ENCODE peak calls at places on chromosomes 3 and 15, in six cellular contexts. X, F, D, T, E and Z are unnamed samples.

GRCh38 chr15:69749797-69750196 is 297.2 kb downstream of the RPLP1 start:
- DNase-seq in X (no peak), F (no peak), D (no peak), T (no peak), E (no peak), Z (no peak)

GRCh38 chr3:159178209-159178897 is 376.5 kb downstream of the MFSD1 start:
- DNase-seq in X (no peak), F (no peak), D (no peak), T (no peak), E (no peak), Z (no peak)

GRCh38 chr3:98697225-98697624 is 65.9 kb upstream of the ST3GAL6 start:
- DNase-seq in X (no peak), F (no peak), D (no peak), T (no peak), E (no peak), Z (no peak)

GRCh38 chr15:99592135-99592845 is 26.5 kb downstream of the MEF2A start:
- DNase-seq in X (peak), F (no peak), D (no peak), T (no peak), E (peak), Z (no peak)

GRCh38 chr15:33126559-33127290 is 67.8 kb downstream of the FMN1 start:
- DNase-seq in X (peak), F (no peak), D (peak), T (peak), E (peak), Z (peak)

GRCh38 chr3:30756218-30756617 is 138.2 kb downstream of the GADL1 start:
- DNase-seq in X (no peak), F (no peak), D (no peak), T (no peak), E (no peak), Z (no peak)

GRCh38 chr3:153070153-153070868 is 91.7 kb upstream of the RAP2B start:
- DNase-seq in X (peak), F (no peak), D (peak), T (no peak), E (no peak), Z (no peak)

GRCh38 chr3:188839187-188839695 is 332.5 kb upstream of the TPRG1 start:
- DNase-seq in X (no peak), F (no peak), D (no peak), T (no peak), E (no peak), Z (no peak)

GRCh38 chr3:141261472-141262171 is 30.0 kb downstream of the PXYLP1 start:
- DNase-seq in X (no peak), F (no peak), D (no peak), T (no peak), E (no peak), Z (no peak)

GRCh38 chr3:59424268-59425010 is 374.6 kb upstream of the CFAP20DC start:
- DNase-seq in X (no peak), F (no peak), D (no peak), T (no peak), E (peak), Z (no peak)

GRCh38 chr3:192892981-192893827 is 24.5 kb downstream of the MB21D2 start:
- DNase-seq in X (peak), F (no peak), D (peak), T (peak), E (peak), Z (peak)

GRCh38 chr15:25804451-25804850 is 58.7 kb downstream of the ATP10A start:
- DNase-seq in X (no peak), F (no peak), D (no peak), T (no peak), E (no peak), Z (no peak)

GRCh38 chr15:78212546-78213424 is 21.6 kb downstream of the ACSBG1 start:
- DNase-seq in X (peak), F (no peak), D (no peak), T (no peak), E (no peak), Z (peak)

GRCh38 chr3:85007195-85008094 is 48.7 kb downstream of the CADM2 start:
- DNase-seq in X (no peak), F (no peak), D (no peak), T (no peak), E (no peak), Z (no peak)

GRCh38 chr15:76875911-76876310 is 29.2 kb downstream of the SCAPER start:
- DNase-seq in X (no peak), F (no peak), D (no peak), T (no peak), E (no peak), Z (no peak)

GRCh38 chr15:51876169-51876568 is 46.7 kb downstream of the TMOD3 start:
- DNase-seq in X (no peak), F (no peak), D (no peak), T (no peak), E (no peak), Z (no peak)

GRCh38 chr3:106157411-106157810 is 288.6 kb upstream of the CBLB start:
- DNase-seq in X (no peak), F (no peak), D (peak), T (no peak), E (no peak), Z (no peak)

GRCh38 chr15:31303434-31304073 is 23.1 kb upstream of the KLF13 start:
- DNase-seq in X (no peak), F (no peak), D (no peak), T (no peak), E (no peak), Z (no peak)

GRCh38 chr15:31304074-31304648 is 22.5 kb upstream of the KLF13 start:
- DNase-seq in X (no peak), F (no peak), D (no peak), T (no peak), E (no peak), Z (no peak)

GRCh38 chr15:31302029-31302657 is 24.5 kb upstream of the KLF13 start:
- DNase-seq in X (no peak), F (no peak), D (no peak), T (no peak), E (no peak), Z (no peak)

GRCh38 chr15:31301687-31301990 is 25.0 kb upstream of the KLF13 start:
- DNase-seq in X (no peak), F (no peak), D (no peak), T (no peak), E (no peak), Z (no peak)

GRCh38 chr15:31302778-31303433 is 23.7 kb upstream of the KLF13 start:
- DNase-seq in X (no peak), F (no peak), D (no peak), T (no peak), E (no peak), Z (no peak)
- TF ChIP-seq CTCF in X (peak), F (peak), D (no peak), T (no peak), E (no peak), Z (no peak)

DNA sequence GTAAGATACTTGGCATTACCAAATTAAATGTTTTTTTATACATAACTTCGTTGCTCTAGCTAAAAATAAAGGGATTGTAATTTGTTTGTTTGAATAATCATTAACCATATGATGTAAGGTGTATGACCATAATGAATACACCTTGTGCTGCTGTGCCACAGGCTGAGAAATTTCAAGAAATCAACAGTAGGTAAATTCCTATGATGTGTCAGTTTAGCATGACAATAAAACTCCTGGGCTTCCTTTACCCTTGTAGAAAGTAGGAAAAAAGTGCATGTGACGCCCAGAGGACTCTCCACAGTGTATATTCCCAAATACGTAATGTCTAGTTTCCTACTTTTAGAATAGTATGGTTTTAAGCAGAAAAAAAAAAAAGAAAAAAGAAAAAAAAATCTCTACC is 208.1 kb downstream of the SATB1 start:
- DNase-seq in X (no peak), F (no peak), D (no peak), T (no peak), E (no peak), Z (no peak)
- TF ChIP-seq CTCF in X (no peak), F (no peak), D (no peak), T (no peak), E (no peak), Z (no peak)

DNA sequence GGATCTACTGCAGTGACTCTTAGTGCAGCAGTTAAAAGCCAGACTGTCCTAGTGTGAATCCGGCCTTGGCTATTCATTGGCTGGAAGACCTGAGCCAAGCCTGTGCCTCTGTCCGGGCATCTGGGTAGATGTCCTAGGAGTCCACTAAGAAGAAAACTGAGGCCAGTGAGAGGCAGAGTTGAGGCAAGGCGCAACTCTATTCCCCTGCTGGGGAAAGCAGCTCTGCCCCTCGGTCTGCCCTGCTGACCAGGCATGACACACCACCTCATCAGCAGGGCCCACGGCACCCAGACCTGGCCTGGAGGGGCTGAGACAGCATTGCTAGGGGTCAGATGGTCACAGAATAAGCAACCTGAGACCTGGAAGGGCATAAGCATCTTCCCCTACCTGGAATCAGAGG is 46.7 kb upstream of the ABHD2 start:
- DNase-seq in X (no peak), F (no peak), D (no peak), T (no peak), E (no peak), Z (no peak)
- TF ChIP-seq CTCF in X (no peak), F (no peak), D (no peak), T (no peak), E (no peak), Z (no peak)

GRCh38 chr3:21487520-21487919 is 263.5 kb downstream of the ZNF385D start:
- DNase-seq in X (no peak), F (no peak), D (no peak), T (no peak), E (no peak), Z (no peak)

GRCh38 chr3:21486381-21486935 is 264.6 kb downstream of the ZNF385D start:
- DNase-seq in X (no peak), F (no peak), D (no peak), T (no peak), E (no peak), Z (no peak)

GRCh38 chr3:21484323-21485154 is 266.5 kb downstream of the ZNF385D start:
- DNase-seq in X (peak), F (no peak), D (peak), T (peak), E (peak), Z (peak)
- TF ChIP-seq CTCF in X (peak), F (peak), D (peak), T (peak), E (peak), Z (peak)

GRCh38 chr15:38205502-38206235 is 47.0 kb upstream of the SPRED1 start:
- DNase-seq in X (no peak), F (no peak), D (no peak), T (no peak), E (no peak), Z (no peak)
- TF ChIP-seq CTCF in X (no peak), F (no peak), D (no peak), T (no peak), E (no peak), Z (no peak)

GRCh38 chr3:128935922-128936321 is 56.5 kb downstream of the ACAD9 start:
- DNase-seq in X (no peak), F (no peak), D (no peak), T (no peak), E (no peak), Z (no peak)

GRCh38 chr3:128932516-128933212 is 53.2 kb downstream of the ACAD9 start:
- DNase-seq in X (no peak), F (no peak), D (no peak), T (no peak), E (no peak), Z (no peak)

GRCh38 chr3:128933922-128934253 is 54.5 kb downstream of the ACAD9 start:
- DNase-seq in X (no peak), F (no peak), D (no peak), T (no peak), E (no peak), Z (no peak)

GRCh38 chr3:128931046-128931445 is 51.6 kb downstream of the ACAD9 start:
- DNase-seq in X (no peak), F (no peak), D (no peak), T (no peak), E (no peak), Z (no peak)

DNA sequence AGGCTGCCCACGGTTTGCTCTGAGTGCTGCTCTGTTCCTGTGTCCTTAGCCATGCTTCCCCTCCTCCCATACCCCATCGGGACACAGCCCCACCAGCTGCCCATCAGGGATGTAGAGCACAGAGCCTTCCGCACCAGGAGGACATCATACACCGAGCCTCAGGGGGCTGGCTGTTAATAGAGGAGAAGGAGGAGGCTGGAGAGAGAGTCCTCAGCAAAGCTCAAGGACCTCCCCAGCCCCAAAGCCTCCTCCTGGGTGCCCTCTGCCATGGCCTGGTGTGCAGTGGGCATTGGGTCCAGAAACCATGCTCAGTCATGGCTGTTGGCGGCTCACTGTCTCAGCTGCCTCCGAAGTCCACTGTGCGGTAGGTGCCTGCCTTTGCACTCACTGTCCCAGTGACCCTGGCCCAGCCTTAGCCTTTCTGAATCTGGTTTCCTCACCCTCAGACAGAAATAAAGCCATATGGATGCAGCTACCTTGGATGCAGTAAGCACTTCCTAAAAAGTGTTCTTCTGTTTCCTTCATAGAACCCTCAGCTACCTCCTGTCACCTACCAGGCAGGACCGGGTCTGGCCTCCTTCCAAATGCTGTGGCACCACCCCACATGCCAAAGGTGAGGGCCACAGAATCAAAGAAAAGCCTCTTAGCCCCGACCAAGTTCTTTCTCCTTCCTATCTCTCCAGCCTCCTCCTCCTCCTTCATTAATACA is 53.9 kb downstream of the ACAD9 start:
- DNase-seq in X (no peak), F (no peak), D (no peak), T (no peak), E (no peak), Z (no peak)
- TF ChIP-seq CTCF in X (no peak), F (no peak), D (no peak), T (no peak), E (no peak), Z (no peak)

DNA sequence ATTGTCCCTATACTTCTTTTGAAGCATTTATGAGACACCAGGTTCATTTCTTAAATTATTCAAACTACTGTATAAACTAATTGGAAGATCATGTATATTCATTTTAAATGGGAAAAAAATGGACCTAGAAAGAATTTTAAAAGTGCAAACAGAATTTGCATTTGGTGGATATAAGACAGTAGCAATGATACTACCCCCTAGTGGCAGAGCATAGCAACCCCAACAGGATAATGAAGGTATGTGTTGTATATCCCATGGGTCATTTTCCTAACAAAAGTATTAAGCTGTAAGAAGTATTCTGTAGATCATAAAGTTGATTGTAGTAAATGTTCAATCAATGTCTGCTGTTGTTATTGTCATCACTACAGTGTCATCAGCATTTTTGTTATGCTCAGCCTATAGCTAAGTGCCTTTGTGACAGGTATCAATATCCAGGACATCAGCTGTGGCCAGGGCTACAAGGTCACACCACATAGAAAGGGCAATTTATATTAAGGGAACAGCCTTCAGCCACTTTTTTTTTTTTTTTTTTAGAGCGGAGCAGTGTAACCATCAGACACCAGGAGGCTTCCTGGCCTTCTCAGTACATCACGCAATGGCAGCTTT is 175.8 kb downstream of the FOXB1 start:
- DNase-seq in X (peak), F (no peak), D (no peak), T (peak), E (peak), Z (peak)
- TF ChIP-seq CTCF in X (peak), F (peak), D (peak), T (peak), E (peak), Z (peak)

GRCh38 chr3:196765454-196765853 is 25.8 kb downstream of the PAK2 start:
- DNase-seq in X (no peak), F (no peak), D (no peak), T (no peak), E (no peak), Z (no peak)
- TF ChIP-seq CTCF in X (no peak), F (no peak), D (no peak), T (no peak), E (no peak), Z (no peak)